ENCODE peak calls at places on chromosomes 12 and 14, in seven cellular contexts. One of them, this sample, is unnamed.
A peak's percentile ranks its signal among the peaks of the same experiment; 100 is the strongest.

GRCh38 chr12:68207276-68207675 is 18.3 kb downstream of the IL26 start:
- DNase-seq in NCI-H1417: peak; percentile 95
- DNase-seq in progenitor cell of endocrine pancreas: no peak
- DNase-seq in kidney glomerular epithelial cell: no peak
- DNase-seq in B cell: no peak
- DNase-seq in LoVo: no peak
- DNase-seq in activated T-helper 1 cell treated with Interleukin-2 at 50 U/mL for 16 hours: no peak
- DNase-seq in this sample: no peak

GRCh38 chr12:85445060-85445938 is 165.3 kb downstream of the ALX1 start:
- DNase-seq in activated T-helper 1 cell treated with Interleukin-2 at 50 U/mL for 16 hours: no peak
- DNase-seq in kidney glomerular epithelial cell: peak; percentile 19
- DNase-seq in LoVo: no peak
- DNase-seq in NCI-H1417: peak; percentile 69
- DNase-seq in B cell: no peak
- DNase-seq in progenitor cell of endocrine pancreas: no peak
- DNase-seq in this sample: no peak

GRCh38 chr14:43665570-43666267 is 841.4 kb downstream of the FSCB start:
- DNase-seq in progenitor cell of endocrine pancreas: no peak
- DNase-seq in kidney glomerular epithelial cell: no peak
- DNase-seq in LoVo: no peak
- DNase-seq in B cell: no peak
- DNase-seq in NCI-H1417: no peak
- DNase-seq in activated T-helper 1 cell treated with Interleukin-2 at 50 U/mL for 16 hours: no peak
- DNase-seq in this sample: no peak

GRCh38 chr12:53991077-53991460 is 6.1 kb downstream of the HOXC10 start:
- DNase-seq in activated T-helper 1 cell treated with Interleukin-2 at 50 U/mL for 16 hours: no peak
- DNase-seq in B cell: no peak
- DNase-seq in kidney glomerular epithelial cell: no peak
- DNase-seq in NCI-H1417: no peak
- DNase-seq in progenitor cell of endocrine pancreas: no peak
- DNase-seq in LoVo: no peak
- DNase-seq in this sample: no peak

GRCh38 chr12:19409376-19409775 is 29.9 kb upstream of the AEBP2 start:
- DNase-seq in B cell: no peak
- DNase-seq in kidney glomerular epithelial cell: no peak
- DNase-seq in activated T-helper 1 cell treated with Interleukin-2 at 50 U/mL for 16 hours: no peak
- DNase-seq in LoVo: no peak
- DNase-seq in progenitor cell of endocrine pancreas: no peak
- DNase-seq in NCI-H1417: no peak
- DNase-seq in this sample: peak; percentile 17

GRCh38 chr12:113271466-113271852 is 50.2 kb downstream of the TPCN1 start:
- DNase-seq in kidney glomerular epithelial cell: peak; percentile 69
- DNase-seq in progenitor cell of endocrine pancreas: no peak
- DNase-seq in NCI-H1417: no peak
- DNase-seq in LoVo: no peak
- DNase-seq in B cell: no peak
- DNase-seq in activated T-helper 1 cell treated with Interleukin-2 at 50 U/mL for 16 hours: no peak
- DNase-seq in this sample: no peak

GRCh38 chr12:94170690-94171594 is 22.6 kb downstream of the PLXNC1 start:
- DNase-seq in NCI-H1417: no peak
- DNase-seq in LoVo: no peak
- DNase-seq in activated T-helper 1 cell treated with Interleukin-2 at 50 U/mL for 16 hours: no peak
- DNase-seq in progenitor cell of endocrine pancreas: no peak
- DNase-seq in B cell: no peak
- DNase-seq in kidney glomerular epithelial cell: no peak
- DNase-seq in this sample: no peak

GRCh38 chr14:68820119-68820518 is 27.3 kb upstream of the ZFP36L1 start:
- DNase-seq in activated T-helper 1 cell treated with Interleukin-2 at 50 U/mL for 16 hours: no peak
- DNase-seq in NCI-H1417: no peak
- DNase-seq in LoVo: no peak
- DNase-seq in B cell: no peak
- DNase-seq in kidney glomerular epithelial cell: no peak
- DNase-seq in progenitor cell of endocrine pancreas: no peak
- DNase-seq in this sample: no peak

GRCh38 chr14:85565862-85566296 is 35.9 kb downstream of the FLRT2 start:
- DNase-seq in LoVo: no peak
- DNase-seq in NCI-H1417: no peak
- DNase-seq in progenitor cell of endocrine pancreas: no peak
- DNase-seq in activated T-helper 1 cell treated with Interleukin-2 at 50 U/mL for 16 hours: no peak
- DNase-seq in B cell: no peak
- DNase-seq in kidney glomerular epithelial cell: peak; percentile 38
- DNase-seq in this sample: peak; percentile 87

GRCh38 chr12:130984183-130985058 is 30.7 kb downstream of the ADGRD1 start:
- DNase-seq in LoVo: no peak
- DNase-seq in B cell: no peak
- DNase-seq in activated T-helper 1 cell treated with Interleukin-2 at 50 U/mL for 16 hours: no peak
- DNase-seq in NCI-H1417: no peak
- DNase-seq in progenitor cell of endocrine pancreas: no peak
- DNase-seq in kidney glomerular epithelial cell: no peak
- DNase-seq in this sample: no peak

GRCh38 chr14:24136684-24137528 is 912 bp downstream of the PSME1 start:
- DNase-seq in NCI-H1417: peak; percentile 56
- DNase-seq in progenitor cell of endocrine pancreas: no peak
- DNase-seq in LoVo: no peak
- DNase-seq in B cell: no peak
- DNase-seq in activated T-helper 1 cell treated with Interleukin-2 at 50 U/mL for 16 hours: no peak
- DNase-seq in kidney glomerular epithelial cell: no peak
- DNase-seq in this sample: no peak

GRCh38 chr12:121334513-121335343 is 17.5 kb downstream of the ANAPC5 start:
- DNase-seq in LoVo: peak; percentile 84
- DNase-seq in kidney glomerular epithelial cell: peak; percentile 74
- DNase-seq in activated T-helper 1 cell treated with Interleukin-2 at 50 U/mL for 16 hours: no peak
- DNase-seq in B cell: peak; percentile 51
- DNase-seq in progenitor cell of endocrine pancreas: no peak
- DNase-seq in NCI-H1417: peak; percentile 78
- DNase-seq in this sample: peak; percentile 71

GRCh38 chr14:50173891-50174290 is 57.5 kb downstream of the SOS2 start:
- DNase-seq in NCI-H1417: no peak
- DNase-seq in activated T-helper 1 cell treated with Interleukin-2 at 50 U/mL for 16 hours: no peak
- DNase-seq in progenitor cell of endocrine pancreas: no peak
- DNase-seq in B cell: no peak
- DNase-seq in kidney glomerular epithelial cell: no peak
- DNase-seq in LoVo: no peak
- DNase-seq in this sample: no peak

GRCh38 chr12:3225154-3225795 is 148.1 kb downstream of the TSPAN9 start:
- DNase-seq in kidney glomerular epithelial cell: no peak
- DNase-seq in activated T-helper 1 cell treated with Interleukin-2 at 50 U/mL for 16 hours: no peak
- DNase-seq in NCI-H1417: no peak
- DNase-seq in B cell: no peak
- DNase-seq in progenitor cell of endocrine pancreas: no peak
- DNase-seq in LoVo: no peak
- DNase-seq in this sample: peak; percentile 47

GRCh38 chr14:89598548-89599186 is 181.6 kb upstream of the FOXN3 start:
- DNase-seq in activated T-helper 1 cell treated with Interleukin-2 at 50 U/mL for 16 hours: no peak
- DNase-seq in progenitor cell of endocrine pancreas: no peak
- DNase-seq in B cell: no peak
- DNase-seq in LoVo: no peak
- DNase-seq in NCI-H1417: peak; percentile 28
- DNase-seq in kidney glomerular epithelial cell: peak; percentile 4
- DNase-seq in this sample: peak; percentile 19

GRCh38 chr12:90773526-90773925 is 181.4 kb downstream of the CCER1 start:
- DNase-seq in B cell: no peak
- DNase-seq in LoVo: no peak
- DNase-seq in NCI-H1417: no peak
- DNase-seq in activated T-helper 1 cell treated with Interleukin-2 at 50 U/mL for 16 hours: no peak
- DNase-seq in progenitor cell of endocrine pancreas: no peak
- DNase-seq in kidney glomerular epithelial cell: no peak
- DNase-seq in this sample: no peak

GRCh38 chr12:124469193-124469888 is 98.1 kb downstream of the NCOR2 start:
- DNase-seq in activated T-helper 1 cell treated with Interleukin-2 at 50 U/mL for 16 hours: no peak
- DNase-seq in progenitor cell of endocrine pancreas: no peak
- DNase-seq in NCI-H1417: no peak
- DNase-seq in kidney glomerular epithelial cell: no peak
- DNase-seq in B cell: peak; percentile 56
- DNase-seq in LoVo: no peak
- DNase-seq in this sample: peak; percentile 27

GRCh38 chr12:105462841-105463240 is 132.3 kb downstream of the C12orf75 start:
- DNase-seq in kidney glomerular epithelial cell: no peak
- DNase-seq in LoVo: no peak
- DNase-seq in activated T-helper 1 cell treated with Interleukin-2 at 50 U/mL for 16 hours: no peak
- DNase-seq in progenitor cell of endocrine pancreas: no peak
- DNase-seq in B cell: no peak
- DNase-seq in NCI-H1417: no peak
- DNase-seq in this sample: no peak

GRCh38 chr12:126507231-126507630 is 1442.0 kb downstream of the AACS start:
- DNase-seq in LoVo: no peak
- DNase-seq in B cell: no peak
- DNase-seq in NCI-H1417: no peak
- DNase-seq in progenitor cell of endocrine pancreas: no peak
- DNase-seq in activated T-helper 1 cell treated with Interleukin-2 at 50 U/mL for 16 hours: no peak
- DNase-seq in kidney glomerular epithelial cell: no peak
- DNase-seq in this sample: no peak

GRCh38 chr14:62002636-62003035 is 240.4 kb downstream of the SNAPC1 start:
- DNase-seq in B cell: no peak
- DNase-seq in activated T-helper 1 cell treated with Interleukin-2 at 50 U/mL for 16 hours: no peak
- DNase-seq in progenitor cell of endocrine pancreas: no peak
- DNase-seq in NCI-H1417: no peak
- DNase-seq in kidney glomerular epithelial cell: no peak
- DNase-seq in LoVo: no peak
- DNase-seq in this sample: no peak

GRCh38 chr12:18799561-18799960 is 61.6 kb downstream of the CAPZA3 start:
- DNase-seq in NCI-H1417: no peak
- DNase-seq in activated T-helper 1 cell treated with Interleukin-2 at 50 U/mL for 16 hours: no peak
- DNase-seq in kidney glomerular epithelial cell: peak; percentile 45
- DNase-seq in B cell: no peak
- DNase-seq in LoVo: no peak
- DNase-seq in progenitor cell of endocrine pancreas: no peak
- DNase-seq in this sample: no peak

GRCh38 chr14:51942971-51943370 is 46.4 kb upstream of the RTRAF start:
- DNase-seq in activated T-helper 1 cell treated with Interleukin-2 at 50 U/mL for 16 hours: no peak
- DNase-seq in progenitor cell of endocrine pancreas: no peak
- DNase-seq in B cell: no peak
- DNase-seq in LoVo: no peak
- DNase-seq in NCI-H1417: no peak
- DNase-seq in kidney glomerular epithelial cell: no peak
- DNase-seq in this sample: no peak

GRCh38 chr14:90871605-90872233 is 55.5 kb upstream of the TTC7B start:
- DNase-seq in activated T-helper 1 cell treated with Interleukin-2 at 50 U/mL for 16 hours: no peak
- DNase-seq in NCI-H1417: peak; percentile 20
- DNase-seq in B cell: no peak
- DNase-seq in kidney glomerular epithelial cell: no peak
- DNase-seq in LoVo: peak; percentile 28
- DNase-seq in progenitor cell of endocrine pancreas: no peak
- DNase-seq in this sample: peak; percentile 58

GRCh38 chr12:82838123-82838522 is 151.4 kb downstream of the TMTC2 start:
- DNase-seq in progenitor cell of endocrine pancreas: no peak
- DNase-seq in LoVo: no peak
- DNase-seq in kidney glomerular epithelial cell: no peak
- DNase-seq in activated T-helper 1 cell treated with Interleukin-2 at 50 U/mL for 16 hours: no peak
- DNase-seq in B cell: no peak
- DNase-seq in NCI-H1417: no peak
- DNase-seq in this sample: no peak

GRCh38 chr14:22530101-22530500 is 58.9 kb downstream of the DAD1 start:
- DNase-seq in B cell: no peak
- DNase-seq in NCI-H1417: no peak
- DNase-seq in progenitor cell of endocrine pancreas: no peak
- DNase-seq in LoVo: no peak
- DNase-seq in activated T-helper 1 cell treated with Interleukin-2 at 50 U/mL for 16 hours: no peak
- DNase-seq in kidney glomerular epithelial cell: no peak
- DNase-seq in this sample: no peak

GRCh38 chr12:81212996-81213696 is 135.3 kb downstream of the ACSS3 start:
- DNase-seq in B cell: no peak
- DNase-seq in NCI-H1417: peak; percentile 21
- DNase-seq in activated T-helper 1 cell treated with Interleukin-2 at 50 U/mL for 16 hours: no peak
- DNase-seq in kidney glomerular epithelial cell: no peak
- DNase-seq in progenitor cell of endocrine pancreas: no peak
- DNase-seq in LoVo: no peak
- DNase-seq in this sample: no peak

GRCh38 chr12:108634225-108634795 is 616 bp upstream of the SELPLG start:
- DNase-seq in progenitor cell of endocrine pancreas: no peak
- DNase-seq in LoVo: no peak
- DNase-seq in NCI-H1417: peak; percentile 82
- DNase-seq in kidney glomerular epithelial cell: no peak
- DNase-seq in B cell: peak; percentile 43
- DNase-seq in activated T-helper 1 cell treated with Interleukin-2 at 50 U/mL for 16 hours: no peak
- DNase-seq in this sample: no peak

GRCh38 chr12:132847363-132848356 is 19.0 kb upstream of the GOLGA3 start:
- DNase-seq in activated T-helper 1 cell treated with Interleukin-2 at 50 U/mL for 16 hours: no peak
- DNase-seq in B cell: no peak
- DNase-seq in kidney glomerular epithelial cell: no peak
- DNase-seq in LoVo: no peak
- DNase-seq in progenitor cell of endocrine pancreas: no peak
- DNase-seq in NCI-H1417: no peak
- DNase-seq in this sample: no peak

GRCh38 chr14:30872602-30873001 is 1.8 kb upstream of the COCH start:
- DNase-seq in activated T-helper 1 cell treated with Interleukin-2 at 50 U/mL for 16 hours: no peak
- DNase-seq in LoVo: no peak
- DNase-seq in NCI-H1417: peak; percentile 92
- DNase-seq in kidney glomerular epithelial cell: no peak
- DNase-seq in B cell: no peak
- DNase-seq in progenitor cell of endocrine pancreas: no peak
- DNase-seq in this sample: no peak

GRCh38 chr12:94309348-94309747 is 150.3 kb downstream of the CEP83 start:
- DNase-seq in B cell: no peak
- DNase-seq in progenitor cell of endocrine pancreas: no peak
- DNase-seq in activated T-helper 1 cell treated with Interleukin-2 at 50 U/mL for 16 hours: no peak
- DNase-seq in kidney glomerular epithelial cell: no peak
- DNase-seq in NCI-H1417: no peak
- DNase-seq in LoVo: no peak
- DNase-seq in this sample: no peak

GRCh38 chr12:111434680-111435338 is 29.1 kb downstream of the SH2B3 start:
- DNase-seq in B cell: peak; percentile 88
- DNase-seq in progenitor cell of endocrine pancreas: no peak
- DNase-seq in kidney glomerular epithelial cell: peak; percentile 24
- DNase-seq in NCI-H1417: peak; percentile 66
- DNase-seq in activated T-helper 1 cell treated with Interleukin-2 at 50 U/mL for 16 hours: peak; percentile 77
- DNase-seq in LoVo: no peak
- DNase-seq in this sample: peak; percentile 90

GRCh38 chr12:43976027-43976426 is 140.1 kb downstream of the TMEM117 start:
- DNase-seq in LoVo: no peak
- DNase-seq in NCI-H1417: no peak
- DNase-seq in B cell: no peak
- DNase-seq in kidney glomerular epithelial cell: no peak
- DNase-seq in progenitor cell of endocrine pancreas: no peak
- DNase-seq in activated T-helper 1 cell treated with Interleukin-2 at 50 U/mL for 16 hours: no peak
- DNase-seq in this sample: no peak

GRCh38 chr12:3132636-3133409 is 55.6 kb downstream of the TSPAN9 start:
- DNase-seq in NCI-H1417: no peak
- DNase-seq in B cell: no peak
- DNase-seq in activated T-helper 1 cell treated with Interleukin-2 at 50 U/mL for 16 hours: no peak
- DNase-seq in progenitor cell of endocrine pancreas: no peak
- DNase-seq in LoVo: no peak
- DNase-seq in kidney glomerular epithelial cell: no peak
- DNase-seq in this sample: no peak

GRCh38 chr14:102908766-102909455 is 13.6 kb upstream of the AMN start:
- DNase-seq in activated T-helper 1 cell treated with Interleukin-2 at 50 U/mL for 16 hours: no peak
- DNase-seq in kidney glomerular epithelial cell: no peak
- DNase-seq in LoVo: no peak
- DNase-seq in B cell: no peak
- DNase-seq in progenitor cell of endocrine pancreas: no peak
- DNase-seq in NCI-H1417: no peak
- DNase-seq in this sample: no peak

This sample was measured in lung microvascular endothelial cell.